ENCODE peak calls at places on chromosomes 11 and 22, in eight cellular contexts. Z is tibial nerve; Q is cardiac fibroblast; X is HCT116; Y is kidney epithelial cell; D is naive thymus-derived CD4-positive, alpha-beta T cell; V is IMR-90; C is cardiac muscle cell. K is an unnamed sample.
A peak's percentile ranks its signal among the peaks of the same experiment; 100 is the strongest.

GRCh38 chr11:9748361-9748970 is 84.6 kb downstream of the SWAP70 start:
- DNase-seq in Z (no peak), V (peak; percentile 79), Y (peak; percentile 58), Q (peak; percentile 88), X (peak; percentile 70), D (peak; percentile 48), C (peak; percentile 86), K (no peak)

GRCh38 chr11:58832246-58832645 is 12.3 kb downstream of the GLYATL2 start:
- DNase-seq in Y (no peak), D (no peak), C (no peak), Z (no peak), X (no peak), Q (no peak), V (no peak), K (no peak)

GRCh38 chr11:99682171-99682570 is 661.4 kb downstream of the CNTN5 start:
- DNase-seq in V (no peak), X (no peak), Z (no peak), Y (no peak), C (no peak), D (no peak), Q (no peak), K (no peak)

GRCh38 chr11:22163394-22163797 is 29.5 kb upstream of the ANO5 start:
- DNase-seq in X (no peak), V (no peak), Q (peak; percentile 1), Z (no peak), Y (no peak), D (no peak), C (peak; percentile 8), K (no peak)

GRCh38 chr11:122069946-122070345 is 46.1 kb downstream of the BLID start:
- DNase-seq in Q (peak; percentile 82), Z (peak; percentile 72), X (no peak), V (peak; percentile 91), Y (peak; percentile 82), C (peak; percentile 87), D (no peak), K (peak; percentile 94)

GRCh38 chr11:36452231-36452630 is 57.8 kb downstream of the TRAF6 start:
- DNase-seq in V (peak; percentile 32), D (no peak), Q (no peak), C (peak; percentile 74), X (no peak), Z (no peak), Y (no peak), K (no peak)

GRCh38 chr22:33314316-33314715 is 256.1 kb upstream of the SYN3 start:
- DNase-seq in V (no peak), Y (no peak), Q (no peak), C (no peak), X (no peak), Z (no peak), D (no peak), K (no peak)

GRCh38 chr11:125947419-125948277 is 1.8 kb downstream of the VSIG10L2 start:
- DNase-seq in Y (no peak), X (no peak), C (no peak), Q (no peak), D (no peak), Z (no peak), V (no peak), K (no peak)

GRCh38 chr22:49824936-49825335 is 2.7 kb downstream of the BRD1 start:
- DNase-seq in X (no peak), D (no peak), V (no peak), Y (no peak), Z (no peak), C (no peak), Q (no peak), K (no peak)
- H3K4me3 ChIP-seq in X (no peak overlapping the region), D (no peak overlapping the region), V (no peak overlapping the region), Y (no peak overlapping the region), Z (no peak overlapping the region), C (no peak overlapping the region), Q (peak overlapping the region; percentile 2), K (no peak overlapping the region)

DNA sequence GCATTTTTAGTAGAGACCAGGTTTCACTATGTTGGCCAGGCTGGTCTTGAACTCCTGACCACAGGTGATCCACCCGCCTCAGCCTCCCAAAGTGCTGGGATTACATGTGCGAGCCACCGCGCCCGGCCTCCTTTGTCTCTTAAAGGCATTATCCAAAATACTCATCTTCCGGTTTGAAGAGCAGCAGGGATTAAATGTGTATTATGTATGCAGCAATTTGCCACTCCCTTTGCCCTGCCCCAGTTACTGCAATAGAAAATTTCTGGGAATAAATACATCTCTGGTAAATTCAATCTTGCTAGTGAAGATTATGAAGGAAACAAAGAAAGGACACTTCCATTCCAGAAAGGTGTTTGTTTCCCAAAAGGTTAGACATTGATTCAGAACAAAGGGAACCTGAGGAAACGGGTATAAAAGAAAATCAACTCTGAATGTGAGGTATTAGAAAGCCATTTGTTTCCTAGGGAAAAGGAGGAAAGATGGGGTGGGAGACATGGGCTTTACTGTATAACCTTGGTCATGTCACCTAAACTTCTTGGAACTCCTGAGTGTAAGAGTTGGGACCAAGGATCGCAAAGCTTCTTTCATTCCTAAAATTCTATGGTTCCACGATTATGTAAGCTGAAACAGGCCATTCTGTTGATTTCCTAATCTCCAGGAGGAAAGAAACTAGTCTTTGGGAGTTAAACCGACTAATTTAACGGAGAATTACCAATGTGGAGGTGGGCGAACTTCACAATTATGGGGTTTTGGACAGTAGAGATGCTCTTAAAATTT is 962 bp upstream of the HIPK3 start:
- DNase-seq in D (no peak), C (no peak), V (no peak), Y (no peak), X (no peak), Q (no peak), Z (no peak), K (no peak)
- H3K4me3 ChIP-seq in D (peak overlapping the region; percentile 63), C (peak overlapping the region; percentile 100), V (peak overlapping the region; percentile 96), Y (peak overlapping the region; percentile 84), X (peak overlapping the region; percentile 92), Q (peak overlapping the region; percentile 47), Z (peak overlapping the region; percentile 67), K (peak overlapping the region; percentile 78)

GRCh38 chr11:102431404-102431803 is 21.2 kb downstream of the TMEM123 start:
- DNase-seq in X (no peak), Z (no peak), Q (no peak), D (no peak), C (no peak), Y (no peak), V (no peak), K (no peak)
- H3K4me3 ChIP-seq in X (no peak overlapping the region), Z (no peak overlapping the region), Q (no peak overlapping the region), D (no peak overlapping the region), C (no peak overlapping the region), Y (no peak overlapping the region), V (no peak overlapping the region), K (no peak overlapping the region)

GRCh38 chr11:121063728-121064127 is 37.3 kb upstream of the TECTA start:
- DNase-seq in V (no peak), C (no peak), D (no peak), Q (peak; percentile 18), Y (no peak), X (no peak), Z (no peak), K (no peak)
- H3K4me3 ChIP-seq in V (no peak overlapping the region), C (no peak overlapping the region), D (no peak overlapping the region), Q (no peak overlapping the region), Y (no peak overlapping the region), X (no peak overlapping the region), Z (no peak overlapping the region), K (no peak overlapping the region)

GRCh38 chr11:73981051-73981805 is 1.4 kb downstream of the UCP2 start:
- DNase-seq in C (no peak), V (no peak), Q (no peak), Z (no peak), Y (no peak), X (no peak), D (no peak), K (no peak)
- H3K4me3 ChIP-seq in C (no peak overlapping the region), V (no peak overlapping the region), Q (no peak overlapping the region), Z (no peak overlapping the region), Y (peak overlapping the region; percentile 68), X (peak overlapping the region; percentile 66), D (peak overlapping the region; percentile 93), K (peak overlapping the region; percentile 73)

DNA sequence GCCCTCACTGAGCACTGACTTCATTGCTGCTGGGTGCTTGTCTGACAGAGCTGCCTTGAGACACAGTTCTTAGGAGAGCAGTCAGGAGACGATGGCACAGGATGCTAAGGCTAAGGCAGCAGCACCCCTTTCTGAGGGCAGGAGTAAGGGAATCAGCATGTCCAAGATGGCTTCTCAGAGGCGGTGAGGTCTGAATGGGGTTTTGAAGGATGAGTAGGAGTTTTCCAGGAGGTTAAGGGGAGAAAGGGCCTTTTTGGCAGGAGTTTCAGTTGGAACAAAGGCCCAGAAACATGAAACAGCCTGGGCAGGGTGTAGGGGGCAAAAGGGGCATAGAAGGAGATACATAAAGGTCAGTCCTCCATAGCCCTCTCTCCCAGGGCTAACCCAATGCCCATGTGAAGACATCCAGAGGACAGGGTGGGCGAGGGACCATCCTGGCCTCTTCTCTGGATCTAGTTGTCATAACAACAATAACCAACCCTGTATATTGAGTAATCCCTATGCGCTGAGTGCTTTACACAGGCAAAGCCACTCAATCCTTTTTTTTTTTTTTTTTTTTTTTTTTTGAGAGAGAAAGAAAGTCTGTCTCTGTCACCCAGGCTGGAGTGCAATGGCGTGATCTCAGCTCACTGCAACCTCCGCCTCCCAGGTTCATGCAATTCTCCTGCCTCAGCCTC is 19.0 kb downstream of the CYTH4 start:
- DNase-seq in Q (no peak), Z (no peak), V (peak; percentile 14), Y (no peak), D (no peak), C (peak; percentile 33), X (no peak), K (no peak)
- H3K4me3 ChIP-seq in Q (no peak overlapping the region), Z (no peak overlapping the region), V (no peak overlapping the region), Y (no peak overlapping the region), D (no peak overlapping the region), C (no peak overlapping the region), X (no peak overlapping the region), K (no peak overlapping the region)

DNA sequence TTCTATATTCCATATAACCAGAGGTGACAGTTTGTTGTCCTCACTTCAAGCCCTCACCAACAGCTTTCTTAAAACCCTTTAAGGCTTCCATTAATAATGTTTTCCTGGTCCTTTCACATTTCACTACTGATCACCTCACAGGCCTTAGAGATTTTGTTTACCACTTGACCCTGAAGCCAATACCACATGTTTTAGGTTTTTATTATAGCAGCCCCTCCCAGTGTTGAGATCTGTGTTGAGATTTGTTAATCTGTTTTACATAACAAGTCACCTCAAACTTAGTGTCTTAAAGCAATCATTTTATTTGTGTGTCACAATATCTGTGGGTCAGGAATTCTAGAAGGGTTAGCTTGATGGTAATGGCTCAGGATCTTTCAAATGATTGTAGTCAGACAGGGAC is 49.9 kb downstream of the FAR1 start:
- DNase-seq in V (no peak), C (no peak), D (no peak), X (no peak), Y (no peak), Z (no peak), Q (no peak), K (no peak)
- H3K4me3 ChIP-seq in V (no peak overlapping the region), C (no peak overlapping the region), D (no peak overlapping the region), X (no peak overlapping the region), Y (no peak overlapping the region), Z (no peak overlapping the region), Q (no peak overlapping the region), K (no peak overlapping the region)

GRCh38 chr11:65214212-65214845 is 32.6 kb downstream of the CAPN1 start:
- DNase-seq in X (no peak), C (no peak), Z (no peak), V (no peak), Y (no peak), D (no peak), Q (no peak), K (no peak)
- H3K4me3 ChIP-seq in X (no peak overlapping the region), C (no peak overlapping the region), Z (no peak overlapping the region), V (no peak overlapping the region), Y (no peak overlapping the region), D (no peak overlapping the region), Q (no peak overlapping the region), K (no peak overlapping the region)